ENCODE peak calls at places on chromosomes 2 and 18, in six cellular contexts. D, I, B, K, X and H are unnamed samples.

GRCh38 chr2:10006248-10007147 is 36.9 kb upstream of the KLF11 start:
- DNase-seq in D (peak; percentile 67), I (no peak), B (no peak), K (no peak), X (no peak), H (no peak)

GRCh38 chr2:36413218-36413617 is 57.6 kb downstream of the CRIM1 start:
- DNase-seq in D (no peak), I (no peak), B (no peak), K (no peak), X (no peak), H (no peak)

GRCh38 chr2:131029812-131030211 is 63.4 kb downstream of the FAM168B start:
- DNase-seq in D (peak; percentile 29), I (no peak), B (no peak), K (no peak), X (no peak), H (no peak)

GRCh38 chr2:221569342-221570278 is 2.5 kb downstream of the EPHA4 start:
- DNase-seq in D (no peak), I (no peak), B (no peak), K (no peak), X (no peak), H (no peak)

GRCh38 chr2:9152975-9153402 is 53.6 kb upstream of the ASAP2 start:
- DNase-seq in D (no peak), I (no peak), B (no peak), K (no peak), X (no peak), H (no peak)

GRCh38 chr2:43927442-43927841 is 68.3 kb downstream of the LRPPRC start:
- DNase-seq in D (no peak), I (no peak), B (peak; percentile 25), K (peak; percentile 24), X (no peak), H (peak; percentile 24)

GRCh38 chr2:30769891-30770462 is 37.3 kb downstream of the CAPN13 start:
- DNase-seq in D (no peak), I (no peak), B (no peak), K (no peak), X (no peak), H (no peak)

GRCh38 chr18:7020995-7021777 is 96.4 kb downstream of the LAMA1 start:
- DNase-seq in D (no peak), I (no peak), B (no peak), K (no peak), X (no peak), H (no peak)

GRCh38 chr2:190318514-190318913 is 1.1 kb downstream of the HIBCH start:
- DNase-seq in D (no peak), I (no peak), B (no peak), K (no peak), X (no peak), H (no peak)

GRCh38 chr18:52992041-52992440 is 652.0 kb downstream of the DCC start:
- DNase-seq in D (no peak), I (no peak), B (no peak), K (no peak), X (no peak), H (no peak)

GRCh38 chr2:212282596-212283330 is 255.8 kb downstream of the ERBB4 start:
- DNase-seq in D (no peak), I (no peak), B (no peak), K (no peak), X (no peak), H (no peak)

GRCh38 chr2:11118761-11119160 is 36.5 kb upstream of the SLC66A3 start:
- DNase-seq in D (no peak), I (no peak), B (no peak), K (no peak), X (no peak), H (no peak)

GRCh38 chr18:58714259-58714658 is 43.0 kb downstream of the MALT1 start:
- DNase-seq in D (no peak), I (no peak), B (no peak), K (no peak), X (no peak), H (no peak)

GRCh38 chr2:224882291-224883171 is 159.7 kb downstream of the DOCK10 start:
- DNase-seq in D (no peak), I (no peak), B (no peak), K (no peak), X (peak; percentile 73), H (no peak)

GRCh38 chr18:11518788-11519685 is 90.4 kb upstream of the SLC35G4 start:
- DNase-seq in D (no peak), I (peak; percentile 29), B (peak; percentile 80), K (peak; percentile 71), X (no peak), H (peak; percentile 79)

GRCh38 chr2:26459991-26460612 is 17.8 kb downstream of the OTOF start:
- DNase-seq in D (no peak), I (no peak), B (no peak), K (no peak), X (no peak), H (no peak)

GRCh38 chr2:65835106-65835505 is 402.7 kb upstream of the SPRED2 start:
- DNase-seq in D (no peak), I (no peak), B (no peak), K (no peak), X (no peak), H (no peak)

GRCh38 chr18:55354795-55355194 is 233.2 kb downstream of the TCF4 start:
- DNase-seq in D (no peak), I (no peak), B (no peak), K (no peak), X (no peak), H (no peak)

GRCh38 chr2:173929441-173929840 is 35.7 kb downstream of the SP3 start:
- DNase-seq in D (no peak), I (no peak), B (no peak), K (no peak), X (no peak), H (no peak)

GRCh38 chr2:168118733-168119518 is 128.5 kb downstream of the STK39 start:
- DNase-seq in D (no peak), I (peak; percentile 75), B (no peak), K (peak; percentile 80), X (peak; percentile 68), H (peak; percentile 28)

GRCh38 chr18:34661464-34662087 is 48.5 kb upstream of the DTNA start:
- DNase-seq in D (no peak), I (peak; percentile 15), B (peak; percentile 25), K (peak; percentile 40), X (peak; percentile 50), H (peak; percentile 51)

DNA sequence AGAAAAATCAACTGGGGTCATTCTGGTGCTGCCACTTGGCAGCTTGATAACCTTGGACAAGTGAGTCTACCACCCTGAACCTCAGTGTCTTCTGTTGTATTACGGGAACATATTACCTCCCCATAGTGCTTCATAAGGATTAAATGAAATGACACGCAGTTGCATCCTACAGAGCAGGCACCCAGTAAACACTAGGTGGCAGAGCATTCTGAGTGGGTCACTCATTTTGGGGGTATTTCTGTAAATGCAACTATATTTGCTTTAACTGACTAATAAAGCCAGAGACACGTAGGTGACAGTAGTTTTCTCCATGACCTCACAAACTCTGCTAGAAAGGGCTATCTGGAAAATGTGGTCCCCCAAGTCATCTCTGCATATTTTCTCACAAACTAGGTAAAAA is 4.7 kb downstream of the CD226 start:
- DNase-seq in D (no peak), I (no peak), B (no peak), K (no peak), X (no peak), H (no peak)
- TF ChIP-seq CTCF in D (no peak), I (no peak), B (peak; percentile 9), K (no peak), X (no peak), H (no peak)

GRCh38 chr2:226795281-226796011 is 4.2 kb downstream of the IRS1 start:
- DNase-seq in D (peak; percentile 67), I (no peak), B (no peak), K (no peak), X (no peak), H (no peak)
- TF ChIP-seq CTCF in D (no peak), I (peak; percentile 27), B (no peak), K (peak; percentile 15), X (no peak), H (no peak)

DNA sequence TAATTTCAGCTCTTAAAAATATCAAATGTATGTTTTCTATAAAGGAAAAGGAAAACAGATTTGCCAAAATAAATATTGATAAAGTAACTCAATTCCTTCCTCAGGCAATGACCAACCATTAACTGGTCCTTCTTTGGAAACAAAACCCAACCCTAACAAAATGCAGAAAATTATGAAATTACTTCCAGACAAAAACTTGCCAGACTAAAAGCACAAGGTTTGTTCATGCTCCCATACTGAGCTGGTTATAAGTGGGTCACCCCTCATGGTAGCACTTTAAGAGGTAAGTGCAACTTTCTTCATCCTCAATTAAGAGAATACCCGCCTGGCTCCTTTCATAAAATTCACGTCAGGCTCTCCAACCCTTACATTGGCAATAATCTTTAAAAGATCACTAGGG is 31.1 kb upstream of the TTC32 start:
- DNase-seq in D (no peak), I (no peak), B (no peak), K (no peak), X (no peak), H (no peak)
- TF ChIP-seq CTCF in D (no peak), I (no peak), B (no peak), K (no peak), X (no peak), H (no peak)

DNA sequence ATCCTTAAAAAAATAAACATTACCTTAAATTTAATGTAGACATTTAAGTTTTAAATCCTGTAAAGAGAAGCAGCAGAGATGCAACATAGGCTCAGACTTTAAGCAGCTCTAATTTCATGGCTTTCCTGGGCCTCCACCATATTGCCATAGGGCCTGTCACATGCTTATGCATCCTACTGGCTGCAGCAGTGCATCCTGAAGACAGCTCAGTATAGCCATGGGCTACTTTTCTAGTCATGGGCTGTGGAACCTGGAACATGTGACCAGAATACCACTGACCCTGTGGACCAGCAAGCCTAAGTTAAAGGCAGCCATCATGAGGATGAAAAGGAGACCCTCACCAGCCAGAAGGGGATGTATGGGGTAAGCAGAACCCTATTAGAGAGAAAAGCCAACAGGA is 10.7 kb downstream of the RMP24 start:
- DNase-seq in D (no peak), I (no peak), B (no peak), K (no peak), X (no peak), H (no peak)
- TF ChIP-seq CTCF in D (no peak), I (no peak), B (no peak), K (no peak), X (no peak), H (no peak)

GRCh38 chr2:20661981-20662937 is 4.7 kb upstream of the GDF7 start:
- DNase-seq in D (no peak), I (no peak), B (no peak), K (no peak), X (no peak), H (no peak)
- TF ChIP-seq CTCF in D (no peak), I (no peak), B (no peak), K (no peak), X (no peak), H (no peak)

GRCh38 chr18:74019864-74020263 is 127.8 kb downstream of the FBXO15 start:
- DNase-seq in D (no peak), I (no peak), B (no peak), K (no peak), X (no peak), H (no peak)

GRCh38 chr18:74012954-74013630 is 134.5 kb downstream of the FBXO15 start:
- DNase-seq in D (no peak), I (no peak), B (no peak), K (no peak), X (no peak), H (no peak)

GRCh38 chr18:74013955-74014354 is 133.7 kb downstream of the FBXO15 start:
- DNase-seq in D (no peak), I (peak; percentile 54), B (no peak), K (no peak), X (peak; percentile 32), H (no peak)
- TF ChIP-seq CTCF in D (no peak), I (no peak), B (no peak), K (no peak), X (no peak), H (no peak)